ENCODE peak calls at places on chromosomes 11 and 22, in ten cellular contexts. D is transverse colon, N is tibial nerve, B is H1, F is ovary, U is HepG2, Y is A549, M is esophagus muscularis mucosa, X is GM12878, C is stomach. V is an unnamed sample.
A peak's percentile ranks its signal among the peaks of the same experiment; 100 is the strongest.

GRCh38 chr11:10308208-10308954 is 3.5 kb downstream of the ADM start:
- DNase-seq in D (no peak), N (no peak), B (no peak), F (no peak), U (no peak), Y (no peak), M (no peak), X (no peak), C (no peak), V (no peak)

GRCh38 chr22:49911881-49912625 is 6.2 kb downstream of the ALG12 start:
- DNase-seq in D (no peak), N (no peak), B (no peak), F (no peak), U (no peak), Y (no peak), M (no peak), X (no peak), C (no peak), V (no peak)

GRCh38 chr11:46555269-46556054 is 38.4 kb downstream of the AMBRA1 start:
- DNase-seq in D (no peak), N (no peak), B (no peak), F (no peak), U (no peak), Y (no peak), M (no peak), X (peak; percentile 30), C (no peak), V (no peak)

GRCh38 chr11:95693298-95693697 is 96.3 kb downstream of the FAM76B start:
- DNase-seq in D (no peak), N (no peak), B (no peak), F (no peak), U (no peak), Y (no peak), M (no peak), X (no peak), C (no peak), V (no peak)

GRCh38 chr11:9076661-9077060 is 14.7 kb downstream of the SCUBE2 start:
- DNase-seq in D (no peak), N (no peak), B (peak; percentile 33), F (no peak), U (no peak), Y (no peak), M (no peak), X (no peak), C (no peak), V (no peak)

GRCh38 chr11:117037952-117038350 is 60.3 kb downstream of the SIK3 start:
- DNase-seq in D (no peak), N (no peak), B (no peak), F (no peak), U (no peak), Y (no peak), M (no peak), X (no peak), C (no peak), V (no peak)

GRCh38 chr11:14022251-14022650 is 59.7 kb downstream of the SPON1 start:
- DNase-seq in D (no peak), N (no peak), B (no peak), F (no peak), U (no peak), Y (no peak), M (no peak), X (no peak), C (no peak), V (no peak)

GRCh38 chr11:120086651-120087050 is 51.3 kb downstream of the TRIM29 start:
- DNase-seq in D (no peak), N (no peak), B (no peak), F (no peak), U (no peak), Y (no peak), M (no peak), X (no peak), C (no peak), V (no peak)

DNA sequence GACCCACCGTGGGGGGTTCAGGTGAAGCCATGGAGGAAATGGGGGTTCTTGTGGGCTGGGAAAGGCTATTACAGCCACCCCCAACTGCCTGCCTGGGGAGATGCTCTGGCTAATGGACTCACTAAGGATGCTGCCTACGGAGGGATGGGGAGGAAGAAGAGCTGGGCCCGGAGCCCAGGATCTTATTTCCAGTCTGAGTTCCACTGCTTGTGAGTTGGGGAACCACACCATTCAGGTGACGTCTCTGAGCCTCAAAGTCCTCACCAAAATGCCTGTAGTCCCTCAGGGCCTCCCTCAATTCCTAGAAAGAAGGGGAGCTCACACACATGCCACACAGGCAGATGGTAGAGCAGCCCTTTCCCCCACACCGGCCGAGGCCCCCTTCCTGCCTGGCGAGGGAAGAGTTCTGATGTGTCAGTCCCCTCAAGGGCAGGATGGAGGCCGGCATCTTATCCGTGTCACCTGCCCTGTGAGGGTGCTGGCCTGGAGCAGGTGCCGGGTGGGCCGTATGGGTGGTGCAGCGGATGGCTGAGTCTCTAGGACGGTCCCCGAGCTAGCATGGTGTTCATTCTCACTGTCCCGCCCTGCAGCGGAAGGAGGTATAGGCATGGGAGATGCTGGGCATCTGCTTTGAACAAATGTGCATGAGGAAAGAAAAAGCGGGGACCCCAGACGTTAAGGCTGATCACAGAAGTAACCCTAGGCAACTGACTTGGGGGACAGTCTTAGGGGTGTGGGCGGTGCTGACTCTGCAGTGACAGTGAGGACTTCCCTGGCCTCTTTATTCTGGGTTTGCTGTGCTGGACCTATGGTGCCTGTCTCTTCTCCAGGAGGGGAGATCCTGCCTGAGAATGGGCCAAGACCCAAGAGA is 15.7 kb downstream of the MRGPRF start:
- DNase-seq in D (peak; percentile 5), N (peak; percentile 10), B (no peak), F (no peak), U (no peak), Y (no peak), M (no peak), X (no peak), C (no peak), V (peak; percentile 66)
- TF ChIP-seq EP300 in D (no peak), N (no peak), B (no peak), F (no peak), U (no peak), Y (no peak), M (no peak), X (no peak), C (no peak), V (no peak)

GRCh38 chr11:112499908-112500204 is 239.2 kb upstream of the PLET1 start:
- DNase-seq in D (no peak), N (no peak), B (no peak), F (no peak), U (no peak), Y (no peak), M (no peak), X (no peak), C (no peak), V (no peak)

GRCh38 chr11:112498701-112499100 is 238.0 kb upstream of the PLET1 start:
- DNase-seq in D (no peak), N (no peak), B (no peak), F (no peak), U (no peak), Y (no peak), M (peak; percentile 83), X (no peak), C (no peak), V (no peak)

GRCh38 chr11:112503410-112503809 is 242.8 kb upstream of the PLET1 start:
- DNase-seq in D (no peak), N (no peak), B (no peak), F (no peak), U (no peak), Y (no peak), M (peak; percentile 72), X (no peak), C (no peak), V (no peak)

GRCh38 chr11:112499153-112499907 is 238.7 kb upstream of the PLET1 start:
- DNase-seq in D (no peak), N (no peak), B (peak; percentile 49), F (no peak), U (no peak), Y (no peak), M (peak; percentile 80), X (no peak), C (no peak), V (no peak)

DNA sequence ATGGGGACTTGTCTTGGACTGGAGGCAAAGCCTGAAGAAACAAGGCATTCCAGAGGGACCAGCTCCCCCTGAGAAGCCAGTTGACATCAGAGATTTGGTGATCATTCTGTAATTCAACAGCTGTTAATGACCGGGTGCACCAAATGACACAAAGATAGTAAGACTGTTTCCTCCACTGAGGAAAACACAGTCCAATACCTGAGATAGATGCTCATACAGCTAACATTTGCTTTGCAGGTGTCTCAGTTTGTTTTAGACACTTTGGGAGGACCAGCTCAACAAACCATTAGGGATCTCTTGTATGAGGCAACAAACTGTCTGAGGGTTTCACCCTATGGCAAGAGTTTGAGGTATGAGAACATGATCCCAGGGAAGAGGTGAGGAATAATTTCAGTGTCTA is 237.2 kb upstream of the PLET1 start:
- DNase-seq in D (no peak), N (no peak), B (no peak), F (no peak), U (no peak), Y (no peak), M (peak; percentile 62), X (no peak), C (no peak), V (no peak)
- TF ChIP-seq EP300 in D (no peak), N (no peak), B (no peak), F (no peak), U (no peak), Y (no peak), M (no peak), X (no peak), C (no peak), V (no peak)

GRCh38 chr11:64642418-64642735 is 51.4 kb downstream of the SLC22A12 start:
- DNase-seq in D (no peak), N (no peak), B (no peak), F (no peak), U (no peak), Y (no peak), M (no peak), X (no peak), C (no peak), V (no peak)

GRCh38 chr11:64644348-64645242 is 53.6 kb downstream of the SLC22A12 start:
- DNase-seq in D (no peak), N (no peak), B (peak; percentile 67), F (no peak), U (no peak), Y (no peak), M (no peak), X (no peak), C (no peak), V (no peak)

GRCh38 chr11:64642876-64643257 is 51.8 kb downstream of the SLC22A12 start:
- DNase-seq in D (no peak), N (no peak), B (no peak), F (peak; percentile 48), U (no peak), Y (no peak), M (no peak), X (no peak), C (no peak), V (no peak)

GRCh38 chr11:64643927-64644326 is 52.9 kb downstream of the SLC22A12 start:
- DNase-seq in D (no peak), N (no peak), B (no peak), F (no peak), U (no peak), Y (no peak), M (no peak), X (no peak), C (no peak), V (no peak)

DNA sequence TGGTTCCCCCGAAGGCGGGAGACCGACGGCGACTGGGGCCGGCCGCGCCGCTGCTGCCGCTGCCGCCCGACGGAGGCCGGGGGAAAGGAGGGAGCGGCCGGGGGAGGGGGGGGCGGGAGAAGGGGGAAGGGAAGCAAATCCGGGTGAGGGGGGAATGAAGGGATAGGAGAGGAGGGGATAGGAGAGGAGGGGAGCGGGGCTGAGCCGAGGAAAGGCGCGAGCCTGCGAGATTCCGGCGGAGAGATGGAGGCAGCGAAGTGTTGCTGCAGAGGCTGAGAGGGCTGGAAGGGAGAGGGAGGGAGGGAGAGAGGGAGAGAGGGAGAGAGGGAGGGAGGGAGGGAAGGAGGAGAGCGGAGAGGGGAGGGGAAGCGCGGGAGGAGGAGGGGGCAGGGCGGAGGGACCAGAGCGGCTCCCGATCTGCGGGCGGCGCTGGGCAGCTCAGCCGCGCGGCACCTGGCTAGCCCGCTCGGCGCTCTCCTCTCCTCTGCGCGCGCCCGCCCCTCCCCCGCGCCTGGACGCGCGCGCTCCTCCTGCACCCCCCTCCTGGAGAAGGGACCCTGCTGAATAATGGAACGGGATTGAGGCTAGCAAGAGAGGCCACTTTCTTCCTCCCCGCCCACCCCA is 52.4 kb downstream of the SLC22A12 start:
- DNase-seq in D (no peak), N (no peak), B (peak; percentile 73), F (peak; percentile 69), U (no peak), Y (no peak), M (no peak), X (no peak), C (no peak), V (peak; percentile 82)
- TF ChIP-seq EP300 in D (no peak), N (no peak), B (no peak), F (no peak), U (no peak), Y (no peak), M (no peak), X (no peak), C (no peak), V (no peak)

GRCh38 chr11:45212566-45213315 is 66.3 kb downstream of the PRDM11 start:
- DNase-seq in D (no peak), N (no peak), B (peak; percentile 74), F (peak; percentile 25), U (no peak), Y (peak; percentile 25), M (no peak), X (no peak), C (no peak), V (peak; percentile 70)
- TF ChIP-seq EP300 in D (no peak), N (no peak), B (no peak), F (no peak), U (no peak), Y (no peak), M (no peak), X (no peak), C (no peak), V (no peak)